ENCODE peak calls at places on chromosome 18, in seven cellular contexts. Q is putamen; R is HT1080; G is COLO829; C is A172; D is activated CD4-positive, alpha-beta T cell treated with anti-CD3 and anti-CD28 coated beads for 48 hours; Y is HFFc6. E is an unnamed sample.

GRCh38 chr18:63439334-63439733 is 17.1 kb upstream of the VPS4B start:
- DNase-seq in Y (peak; percentile 44), R (peak; percentile 72), C (no peak), G (peak; percentile 50), Q (peak; percentile 54), D (peak; percentile 49), E (peak; percentile 57)

GRCh38 chr18:7630731-7631442 is 63.8 kb downstream of the PTPRM start:
- DNase-seq in R (no peak), Y (no peak), D (no peak), Q (no peak), G (no peak), C (no peak), E (no peak)

GRCh38 chr18:58186258-58186948 is 142.4 kb downstream of the NEDD4L start:
- DNase-seq in R (peak; percentile 95), C (peak; percentile 66), G (peak; percentile 48), Y (peak; percentile 90), D (no peak), Q (peak; percentile 42), E (peak; percentile 65)

GRCh38 chr18:10352671-10353070 is 101.8 kb upstream of the APCDD1 start:
- DNase-seq in G (no peak), R (no peak), C (no peak), D (no peak), Q (no peak), Y (no peak), E (no peak)

GRCh38 chr18:31424383-31424988 is 23.1 kb upstream of the DSG3 start:
- DNase-seq in C (peak; percentile 49), G (peak; percentile 24), Q (no peak), Y (no peak), D (peak; percentile 22), R (peak; percentile 64), E (peak; percentile 30)

GRCh38 chr18:3706279-3707097 is 256.5 kb downstream of the TGIF1 start:
- DNase-seq in Y (no peak), G (no peak), R (no peak), Q (no peak), D (no peak), C (no peak), E (peak; percentile 48)

GRCh38 chr18:56389190-56389589 is 249.2 kb downstream of the TXNL1 start:
- DNase-seq in D (no peak), G (no peak), Y (no peak), C (no peak), Q (no peak), R (no peak), E (no peak)

GRCh38 chr18:37124511-37124910 is 295.6 kb downstream of the KIAA1328 start:
- DNase-seq in D (no peak), Q (no peak), Y (peak; percentile 7), C (no peak), R (no peak), G (no peak), E (peak; percentile 3)

GRCh38 chr18:43236921-43237320 is 40.4 kb downstream of the SYT4 start:
- DNase-seq in C (no peak), G (no peak), Q (no peak), Y (no peak), D (no peak), R (no peak), E (no peak)

GRCh38 chr18:1708006-1708405 is 803.3 kb downstream of the ADCYAP1 start:
- DNase-seq in R (peak; percentile 41), D (no peak), C (no peak), Y (no peak), Q (peak; percentile 62), G (no peak), E (no peak)

GRCh38 chr18:21834301-21834660 is 93.7 kb downstream of the MIB1 start:
- DNase-seq in G (no peak), Y (no peak), D (no peak), C (no peak), Q (no peak), R (no peak), E (no peak)

GRCh38 chr18:10124557-10124956 is 210.7 kb downstream of the VAPA start:
- DNase-seq in D (no peak), G (no peak), Y (no peak), R (no peak), C (no peak), Q (no peak), E (no peak)

GRCh38 chr18:63131106-63131943 is 188.2 kb downstream of the BCL2 start:
- DNase-seq in C (peak; percentile 31), Y (peak; percentile 48), R (peak; percentile 44), Q (peak; percentile 45), D (peak; percentile 70), G (peak; percentile 58), E (peak; percentile 57)

GRCh38 chr18:79121746-79122474 is 52.7 kb downstream of the ATP9B start:
- DNase-seq in Q (no peak), Y (no peak), C (no peak), R (no peak), D (no peak), G (no peak), E (no peak)

E was measured in foreskin melanocyte.